ENCODE peak calls at places on chromosomes 11 and 22, in nine cellular contexts. P is substantia nigra; X is NCI-H345; O is hippocampal formation; N is stimulated activated CD8-positive, alpha-beta memory T cell treated with anti-CD3 and anti-CD28 coated beads, Interleukin-4, amount 100 ng/mL, for 1 hour; H is foreskin fibroblast; M is MG63; L is NCI-H187 treated with DMSO at 0.1 percent for 48 hours; R is iris pigment epithelial cell. S is an unnamed sample.

GRCh38 chr11:134818531-134818930 is 406.5 kb upstream of the B3GAT1 start:
- DNase-seq in R (no peak), P (no peak), M (peak), O (no peak), H (no peak), X (no peak), L (no peak), N (no peak), S (no peak)

GRCh38 chr11:96391698-96392307 is 2.0 kb downstream of the JRKL start:
- DNase-seq in R (peak), P (no peak), X (no peak), M (no peak), O (no peak), H (peak), N (no peak), L (no peak), S (no peak)

GRCh38 chr11:9753031-9753430 is 89.2 kb downstream of the SWAP70 start:
- DNase-seq in P (no peak), L (no peak), R (peak), M (peak), H (peak), O (no peak), N (no peak), X (no peak), S (no peak)

GRCh38 chr11:125082611-125083311 is 19.7 kb downstream of the SLC37A2 start:
- DNase-seq in N (no peak), L (no peak), H (peak), P (no peak), X (no peak), M (no peak), O (no peak), R (peak), S (no peak)

GRCh38 chr11:19793356-19793755 is 80.7 kb downstream of the NAV2 start:
- DNase-seq in O (no peak), R (no peak), H (no peak), P (no peak), N (no peak), M (no peak), X (no peak), L (no peak), S (no peak)

GRCh38 chr22:30008401-30008800 is 71.9 kb upstream of the HORMAD2 start:
- DNase-seq in M (no peak), X (no peak), R (no peak), L (no peak), H (peak), P (no peak), N (no peak), O (no peak), S (no peak)

GRCh38 chr22:22896601-22897000 is 9.0 kb downstream of the IGLL5 start:
- DNase-seq in M (no peak), L (no peak), H (no peak), N (no peak), P (no peak), O (no peak), X (no peak), R (no peak), S (no peak)

GRCh38 chr11:128208329-128209220 is 378.8 kb downstream of the ETS1 start:
- DNase-seq in R (peak), L (no peak), O (no peak), M (peak), H (peak), X (no peak), N (no peak), P (no peak), S (no peak)

GRCh38 chr11:34986883-34987525 is 70.6 kb downstream of the PDHX start:
- DNase-seq in R (no peak), P (no peak), X (no peak), H (no peak), M (no peak), N (no peak), L (no peak), O (no peak), S (no peak)

GRCh38 chr11:76077575-76078150 is 128.6 kb downstream of the WNT11 start:
- DNase-seq in R (peak), N (no peak), X (no peak), M (no peak), P (no peak), H (no peak), L (no peak), O (no peak), S (no peak)

GRCh38 chr22:19213496-19214473 is 35.2 kb upstream of the SLC25A1 start:
- DNase-seq in N (no peak), R (no peak), X (no peak), L (no peak), O (no peak), M (no peak), P (no peak), H (peak), S (no peak)

GRCh38 chr11:33945481-33946268 is 53.8 kb upstream of the LMO2 start:
- DNase-seq in H (no peak), M (no peak), X (no peak), L (no peak), R (no peak), P (no peak), N (no peak), O (no peak), S (no peak)

GRCh38 chr11:119210035-119210434 is 3.9 kb downstream of the CBL start:
- DNase-seq in L (no peak), N (no peak), O (no peak), P (no peak), M (no peak), X (no peak), H (no peak), R (peak), S (no peak)

GRCh38 chr22:49009359-49010063 is 818.2 kb downstream of the BRD1 start:
- DNase-seq in H (no peak), N (no peak), O (no peak), R (no peak), X (no peak), M (no peak), P (no peak), L (no peak), S (peak)

GRCh38 chr11:1108246-1108900 is 33.7 kb downstream of the MUC2 start:
- DNase-seq in N (no peak), H (no peak), M (no peak), O (no peak), R (no peak), P (no peak), X (no peak), L (no peak), S (no peak)

S was measured in type B pancreatic cell.